ENCODE peak calls at places on chromosomes 3 and 15, in ten cellular contexts. F is naive thymus-derived CD4-positive, alpha-beta T cell; C is CD4-positive, alpha-beta T cell; A is NCI-H2171 treated with DMSO at 0.1 percent for 48 hours; V is GF-D8; S is hippocampal formation; O is HL-60; Y is stimulated activated CD8-positive, alpha-beta memory T cell treated with anti-CD3 and anti-CD28 coated beads, Interleukin-2, amount 100 ng/mL, for 1 hour; I is SHP77; Q is ovary. M is an unnamed sample.

GRCh38 chr3:111128884-111129283 is 57.3 kb downstream of the NECTIN3 start:
- DNase-seq in F (no peak), C (no peak), A (no peak), V (no peak), S (no peak), O (no peak), Y (no peak), I (no peak), Q (no peak), M (no peak)

GRCh38 chr3:380801-381200 is 184.2 kb downstream of the CHL1 start:
- DNase-seq in F (no peak), C (no peak), A (no peak), V (no peak), S (no peak), O (no peak), Y (no peak), I (no peak), Q (no peak), M (no peak)

GRCh38 chr3:10835406-10835805 is 19.4 kb downstream of the SLC6A11 start:
- DNase-seq in F (no peak), C (no peak), A (no peak), V (no peak), S (no peak), O (peak), Y (no peak), I (no peak), Q (no peak), M (no peak)

GRCh38 chr3:107412376-107412775 is 35.1 kb downstream of the CCDC54 start:
- DNase-seq in F (no peak), C (no peak), A (peak), V (no peak), S (no peak), O (no peak), Y (no peak), I (no peak), Q (no peak), M (no peak)

GRCh38 chr3:32862247-32863013 is 44.6 kb downstream of the TRIM71 start:
- DNase-seq in F (no peak), C (no peak), A (no peak), V (no peak), S (no peak), O (no peak), Y (no peak), I (no peak), Q (no peak), M (no peak)

GRCh38 chr3:119637679-119638525 is 22.5 kb downstream of the POPDC2 start:
- DNase-seq in F (no peak), C (no peak), A (no peak), V (peak), S (no peak), O (peak), Y (no peak), I (no peak), Q (no peak), M (no peak)

GRCh38 chr3:44318929-44319328 is 19.6 kb upstream of the TCAIM start:
- DNase-seq in F (no peak), C (no peak), A (no peak), V (peak), S (no peak), O (peak), Y (no peak), I (peak), Q (no peak), M (no peak)

GRCh38 chr3:94946683-94947082 is 883.8 kb downstream of the NSUN3 start:
- DNase-seq in F (no peak), C (no peak), A (no peak), V (no peak), S (no peak), O (no peak), Y (no peak), I (no peak), Q (no peak), M (no peak)

GRCh38 chr3:131723343-131723742 is 220.6 kb upstream of the MRPL3 start:
- DNase-seq in F (no peak), C (no peak), A (no peak), V (no peak), S (no peak), O (no peak), Y (no peak), I (no peak), Q (no peak), M (no peak)

GRCh38 chr3:87792532-87793321 is 266.1 kb downstream of the CGGBP1 start:
- DNase-seq in F (no peak), C (no peak), A (no peak), V (no peak), S (no peak), O (no peak), Y (no peak), I (no peak), Q (no peak), M (no peak)

GRCh38 chr3:159865042-159865579 is 123.5 kb upstream of the IL12A start:
- DNase-seq in F (no peak), C (no peak), A (no peak), V (no peak), S (no peak), O (no peak), Y (no peak), I (no peak), Q (no peak), M (no peak)

GRCh38 chr3:69011331-69011730 is 2.2 kb downstream of the EOGT start:
- DNase-seq in F (no peak), C (no peak), A (no peak), V (no peak), S (no peak), O (no peak), Y (no peak), I (no peak), Q (no peak), M (no peak)

GRCh38 chr3:133944641-133945441 is 49.2 kb upstream of the RAB6B start:
- DNase-seq in F (no peak), C (no peak), A (no peak), V (no peak), S (no peak), O (peak), Y (no peak), I (no peak), Q (peak), M (peak)

GRCh38 chr15:42081463-42081830 is 12.9 kb downstream of the PLA2G4D start:
- DNase-seq in F (no peak), C (no peak), A (no peak), V (no peak), S (no peak), O (no peak), Y (no peak), I (no peak), Q (no peak), M (no peak)

GRCh38 chr15:36579792-36580431 is 486 bp downstream of the CDIN1 start:
- DNase-seq in F (no peak), C (no peak), A (no peak), V (no peak), S (no peak), O (no peak), Y (no peak), I (peak), Q (peak), M (no peak)

GRCh38 chr3:152395764-152396163 is 127.0 kb downstream of the MBNL1 start:
- DNase-seq in F (no peak), C (no peak), A (no peak), V (no peak), S (no peak), O (no peak), Y (no peak), I (no peak), Q (no peak), M (no peak)

GRCh38 chr3:42421818-42422796 is 11.7 kb upstream of the LYZL4 start:
- DNase-seq in F (no peak), C (no peak), A (no peak), V (no peak), S (no peak), O (no peak), Y (no peak), I (no peak), Q (no peak), M (no peak)

GRCh38 chr3:72487078-72487765 is 361.0 kb downstream of the SHQ1 start:
- DNase-seq in F (no peak), C (no peak), A (no peak), V (no peak), S (no peak), O (no peak), Y (no peak), I (no peak), Q (peak), M (no peak)

GRCh38 chr3:194138098-194138474 is 2.1 kb downstream of the HES1 start:
- DNase-seq in F (no peak), C (no peak), A (no peak), V (no peak), S (no peak), O (no peak), Y (no peak), I (no peak), Q (no peak), M (no peak)

GRCh38 chr3:168794427-168794826 is 698.7 kb upstream of the GOLIM4 start:
- DNase-seq in F (no peak), C (no peak), A (no peak), V (no peak), S (no peak), O (no peak), Y (no peak), I (peak), Q (no peak), M (no peak)

GRCh38 chr3:72150634-72151412 is 365.9 kb upstream of the PROK2 start:
- DNase-seq in F (no peak), C (no peak), A (no peak), V (no peak), S (no peak), O (no peak), Y (no peak), I (no peak), Q (no peak), M (no peak)

GRCh38 chr15:83685864-83686263 is 31.9 kb downstream of the ADAMTSL3 start:
- DNase-seq in F (no peak), C (no peak), A (no peak), V (no peak), S (no peak), O (no peak), Y (no peak), I (no peak), Q (no peak), M (no peak)

GRCh38 chr3:134352031-134352671 is 22.1 kb downstream of the AMOTL2 start:
- DNase-seq in F (no peak), C (no peak), A (no peak), V (no peak), S (no peak), O (no peak), Y (no peak), I (no peak), Q (no peak), M (no peak)

GRCh38 chr15:74950078-74951000 is 6.2 kb downstream of the RPP25 start:
- DNase-seq in F (peak), C (peak), A (peak), V (peak), S (peak), O (peak), Y (peak), I (peak), Q (peak), M (peak)

GRCh38 chr3:46027021-46027705 is at the start of gene XCR1:
- DNase-seq in F (no peak), C (no peak), A (no peak), V (no peak), S (no peak), O (no peak), Y (no peak), I (no peak), Q (no peak), M (no peak)

GRCh38 chr3:39000008-39000450 is 51.7 kb downstream of the SCN11A start:
- DNase-seq in F (peak), C (no peak), A (peak), V (peak), S (no peak), O (peak), Y (no peak), I (peak), Q (no peak), M (peak)

GRCh38 chr15:91196768-91197167 is 96.7 kb downstream of the SV2B start:
- DNase-seq in F (no peak), C (no peak), A (no peak), V (no peak), S (no peak), O (no peak), Y (no peak), I (peak), Q (no peak), M (no peak)

GRCh38 chr15:39304201-39304841 is 276.6 kb upstream of the THBS1 start:
- DNase-seq in F (no peak), C (no peak), A (no peak), V (no peak), S (no peak), O (no peak), Y (no peak), I (no peak), Q (no peak), M (no peak)

GRCh38 chr15:72824112-72824511 is 40.6 kb upstream of the ADPGK start:
- DNase-seq in F (no peak), C (no peak), A (no peak), V (no peak), S (no peak), O (no peak), Y (no peak), I (no peak), Q (no peak), M (no peak)

GRCh38 chr15:84631706-84632272 is 22.3 kb downstream of the WDR73 start:
- DNase-seq in F (no peak), C (no peak), A (no peak), V (no peak), S (no peak), O (no peak), Y (no peak), I (peak), Q (no peak), M (no peak)

GRCh38 chr15:39181901-39182300 is 399.0 kb upstream of the THBS1 start:
- DNase-seq in F (no peak), C (no peak), A (no peak), V (no peak), S (no peak), O (no peak), Y (no peak), I (no peak), Q (no peak), M (no peak)

GRCh38 chr3:111668912-111669488 is 73.9 kb upstream of the ZBED2 start:
- DNase-seq in F (peak), C (no peak), A (peak), V (peak), S (no peak), O (peak), Y (no peak), I (peak), Q (no peak), M (peak)